ENCODE peak calls at places on chromosomes 7 and 10, in ten cellular contexts. One of them, this sample, is unnamed.

GRCh38 chr7:143906895-143907294 is 4.9 kb upstream of the TCAF1 start:
- DNase-seq in T-helper 9 cell: no peak
- DNase-seq in effector memory CD8-positive, alpha-beta T cell: no peak
- DNase-seq in ecto neural progenitor cell: no peak
- DNase-seq in choroid plexus epithelial cell: no peak
- DNase-seq in head of caudate nucleus: no peak
- DNase-seq in NCI-H1105: no peak
- DNase-seq in pons: no peak
- DNase-seq in NCI-H748 treated with DMSO at 0.1 percent for 48 hours: no peak
- DNase-seq in SJSA1: no peak
- DNase-seq in this sample: no peak

GRCh38 chr7:39099146-39099545 is 121.4 kb downstream of the POU6F2 start:
- DNase-seq in SJSA1: no peak
- DNase-seq in NCI-H1105: no peak
- DNase-seq in ecto neural progenitor cell: no peak
- DNase-seq in pons: no peak
- DNase-seq in effector memory CD8-positive, alpha-beta T cell: no peak
- DNase-seq in NCI-H748 treated with DMSO at 0.1 percent for 48 hours: no peak
- DNase-seq in T-helper 9 cell: no peak
- DNase-seq in head of caudate nucleus: no peak
- DNase-seq in choroid plexus epithelial cell: no peak
- DNase-seq in this sample: no peak

GRCh38 chr10:78811174-78811573 is 257.6 kb upstream of the ZMIZ1 start:
- DNase-seq in effector memory CD8-positive, alpha-beta T cell: no peak
- DNase-seq in choroid plexus epithelial cell: no peak
- DNase-seq in pons: no peak
- DNase-seq in SJSA1: no peak
- DNase-seq in T-helper 9 cell: no peak
- DNase-seq in NCI-H1105: no peak
- DNase-seq in head of caudate nucleus: no peak
- DNase-seq in NCI-H748 treated with DMSO at 0.1 percent for 48 hours: no peak
- DNase-seq in ecto neural progenitor cell: no peak
- DNase-seq in this sample: no peak

GRCh38 chr7:151416135-151416740 is 6.4 kb upstream of the WDR86 start:
- DNase-seq in T-helper 9 cell: no peak
- DNase-seq in SJSA1: no peak
- DNase-seq in choroid plexus epithelial cell: no peak
- DNase-seq in NCI-H1105: no peak
- DNase-seq in head of caudate nucleus: no peak
- DNase-seq in pons: no peak
- DNase-seq in ecto neural progenitor cell: no peak
- DNase-seq in effector memory CD8-positive, alpha-beta T cell: no peak
- DNase-seq in NCI-H748 treated with DMSO at 0.1 percent for 48 hours: no peak
- DNase-seq in this sample: no peak

GRCh38 chr7:50353894-50354595 is 49.5 kb downstream of the IKZF1 start:
- DNase-seq in NCI-H748 treated with DMSO at 0.1 percent for 48 hours: no peak
- DNase-seq in T-helper 9 cell: no peak
- DNase-seq in effector memory CD8-positive, alpha-beta T cell: no peak
- DNase-seq in head of caudate nucleus: no peak
- DNase-seq in SJSA1: no peak
- DNase-seq in pons: no peak
- DNase-seq in NCI-H1105: no peak
- DNase-seq in choroid plexus epithelial cell: no peak
- DNase-seq in ecto neural progenitor cell: no peak
- DNase-seq in this sample: no peak

GRCh38 chr10:102801496-102801895 is 35.7 kb downstream of the CYP17A1 start:
- DNase-seq in SJSA1: no peak
- DNase-seq in NCI-H748 treated with DMSO at 0.1 percent for 48 hours: no peak
- DNase-seq in effector memory CD8-positive, alpha-beta T cell: no peak
- DNase-seq in T-helper 9 cell: no peak
- DNase-seq in choroid plexus epithelial cell: no peak
- DNase-seq in NCI-H1105: no peak
- DNase-seq in ecto neural progenitor cell: no peak
- DNase-seq in head of caudate nucleus: no peak
- DNase-seq in pons: no peak
- DNase-seq in this sample: no peak

GRCh38 chr7:1540391-1541271 is 10.1 kb downstream of the MAFK start:
- DNase-seq in ecto neural progenitor cell: no peak
- DNase-seq in head of caudate nucleus: no peak
- DNase-seq in NCI-H748 treated with DMSO at 0.1 percent for 48 hours: no peak
- DNase-seq in T-helper 9 cell: no peak
- DNase-seq in NCI-H1105: no peak
- DNase-seq in pons: no peak
- DNase-seq in effector memory CD8-positive, alpha-beta T cell: no peak
- DNase-seq in choroid plexus epithelial cell: no peak
- DNase-seq in SJSA1: no peak
- DNase-seq in this sample: no peak

GRCh38 chr7:25672476-25672875 is 444.2 kb upstream of the NPVF start:
- DNase-seq in NCI-H748 treated with DMSO at 0.1 percent for 48 hours: no peak
- DNase-seq in pons: no peak
- DNase-seq in effector memory CD8-positive, alpha-beta T cell: no peak
- DNase-seq in choroid plexus epithelial cell: no peak
- DNase-seq in T-helper 9 cell: no peak
- DNase-seq in SJSA1: no peak
- DNase-seq in NCI-H1105: no peak
- DNase-seq in head of caudate nucleus: no peak
- DNase-seq in ecto neural progenitor cell: no peak
- DNase-seq in this sample: no peak

GRCh38 chr7:30684351-30684750 is 2.1 kb upstream of the CRHR2 start:
- DNase-seq in SJSA1: no peak
- DNase-seq in choroid plexus epithelial cell: no peak
- DNase-seq in NCI-H1105: no peak
- DNase-seq in effector memory CD8-positive, alpha-beta T cell: no peak
- DNase-seq in NCI-H748 treated with DMSO at 0.1 percent for 48 hours: no peak
- DNase-seq in head of caudate nucleus: no peak
- DNase-seq in ecto neural progenitor cell: no peak
- DNase-seq in pons: no peak
- DNase-seq in T-helper 9 cell: no peak
- DNase-seq in this sample: no peak

GRCh38 chr10:96252730-96253129 is 18.6 kb downstream of the BLNK start:
- DNase-seq in NCI-H748 treated with DMSO at 0.1 percent for 48 hours: no peak
- DNase-seq in choroid plexus epithelial cell: no peak
- DNase-seq in ecto neural progenitor cell: no peak
- DNase-seq in T-helper 9 cell: no peak
- DNase-seq in SJSA1: no peak
- DNase-seq in head of caudate nucleus: no peak
- DNase-seq in effector memory CD8-positive, alpha-beta T cell: no peak
- DNase-seq in NCI-H1105: no peak
- DNase-seq in pons: no peak
- DNase-seq in this sample: no peak

GRCh38 chr7:72751978-72752377 is 76.0 kb downstream of the TYW1B start:
- DNase-seq in head of caudate nucleus: no peak
- DNase-seq in NCI-H748 treated with DMSO at 0.1 percent for 48 hours: no peak
- DNase-seq in ecto neural progenitor cell: no peak
- DNase-seq in pons: no peak
- DNase-seq in T-helper 9 cell: no peak
- DNase-seq in effector memory CD8-positive, alpha-beta T cell: no peak
- DNase-seq in SJSA1: no peak
- DNase-seq in NCI-H1105: no peak
- DNase-seq in choroid plexus epithelial cell: peak; percentile 8
- DNase-seq in this sample: no peak

GRCh38 chr7:92843781-92844180 is 7.4 kb upstream of the CDK6 start:
- DNase-seq in NCI-H1105: no peak
- DNase-seq in ecto neural progenitor cell: no peak
- DNase-seq in effector memory CD8-positive, alpha-beta T cell: no peak
- DNase-seq in pons: no peak
- DNase-seq in T-helper 9 cell: no peak
- DNase-seq in choroid plexus epithelial cell: no peak
- DNase-seq in head of caudate nucleus: no peak
- DNase-seq in SJSA1: no peak
- DNase-seq in NCI-H748 treated with DMSO at 0.1 percent for 48 hours: no peak
- DNase-seq in this sample: no peak

GRCh38 chr7:36966636-36967035 is 242.3 kb upstream of the AOAH start:
- DNase-seq in effector memory CD8-positive, alpha-beta T cell: no peak
- DNase-seq in NCI-H748 treated with DMSO at 0.1 percent for 48 hours: no peak
- DNase-seq in T-helper 9 cell: no peak
- DNase-seq in head of caudate nucleus: no peak
- DNase-seq in SJSA1: no peak
- DNase-seq in NCI-H1105: no peak
- DNase-seq in ecto neural progenitor cell: no peak
- DNase-seq in choroid plexus epithelial cell: no peak
- DNase-seq in pons: no peak
- DNase-seq in this sample: no peak

This sample was measured in CD4-positive, CD25-positive, alpha-beta regulatory T cell.